ENCODE peak calls at places on chromosome 7, in eight cellular contexts. One of them, this sample, is unnamed.

GRCh38 chr7:71626206-71626605 is 494.3 kb downstream of the GALNT17 start:
- DNase-seq in spleen: no peak
- DNase-seq in heart left ventricle: no peak
- DNase-seq in WERI-Rb-1: no peak
- DNase-seq in neuronal stem cell: no peak
- DNase-seq in epithelial cell of proximal tubule: no peak
- DNase-seq in SJSA1: no peak
- DNase-seq in fibroblast of the aortic adventitia: no peak
- DNase-seq in this sample: no peak

GRCh38 chr7:138752568-138753518 is 45.0 kb upstream of the TMEM213 start:
- DNase-seq in spleen: peak; percentile 91
- DNase-seq in heart left ventricle: peak; percentile 28
- DNase-seq in WERI-Rb-1: no peak
- DNase-seq in epithelial cell of proximal tubule: peak; percentile 82
- DNase-seq in SJSA1: no peak
- DNase-seq in neuronal stem cell: no peak
- DNase-seq in fibroblast of the aortic adventitia: no peak
- DNase-seq in this sample: no peak

GRCh38 chr7:111788426-111788825 is 226.1 kb upstream of the IMMP2L start:
- DNase-seq in WERI-Rb-1: peak; percentile 61
- DNase-seq in SJSA1: no peak
- DNase-seq in neuronal stem cell: peak; percentile 5
- DNase-seq in fibroblast of the aortic adventitia: peak; percentile 31
- DNase-seq in heart left ventricle: no peak
- DNase-seq in spleen: no peak
- DNase-seq in epithelial cell of proximal tubule: no peak
- DNase-seq in this sample: no peak

GRCh38 chr7:15113752-15114151 is 211.2 kb upstream of the DGKB start:
- DNase-seq in SJSA1: no peak
- DNase-seq in WERI-Rb-1: no peak
- DNase-seq in spleen: no peak
- DNase-seq in neuronal stem cell: no peak
- DNase-seq in fibroblast of the aortic adventitia: peak; percentile 17
- DNase-seq in heart left ventricle: no peak
- DNase-seq in epithelial cell of proximal tubule: no peak
- DNase-seq in this sample: no peak

GRCh38 chr7:26681819-26682418 is 182.5 kb downstream of the SKAP2 start:
- DNase-seq in heart left ventricle: no peak
- DNase-seq in neuronal stem cell: no peak
- DNase-seq in WERI-Rb-1: no peak
- DNase-seq in epithelial cell of proximal tubule: no peak
- DNase-seq in SJSA1: no peak
- DNase-seq in spleen: no peak
- DNase-seq in fibroblast of the aortic adventitia: peak; percentile 39
- DNase-seq in this sample: no peak

GRCh38 chr7:118286131-118286530 is 61.6 kb downstream of the ANKRD7 start:
- DNase-seq in SJSA1: no peak
- DNase-seq in epithelial cell of proximal tubule: no peak
- DNase-seq in fibroblast of the aortic adventitia: no peak
- DNase-seq in heart left ventricle: no peak
- DNase-seq in spleen: no peak
- DNase-seq in neuronal stem cell: no peak
- DNase-seq in WERI-Rb-1: peak; percentile 20
- DNase-seq in this sample: no peak

GRCh38 chr7:502296-502695 is 17.4 kb downstream of the PDGFA start:
- DNase-seq in WERI-Rb-1: no peak
- DNase-seq in neuronal stem cell: no peak
- DNase-seq in spleen: peak; percentile 55
- DNase-seq in epithelial cell of proximal tubule: no peak
- DNase-seq in fibroblast of the aortic adventitia: no peak
- DNase-seq in SJSA1: no peak
- DNase-seq in heart left ventricle: no peak
- DNase-seq in this sample: no peak

GRCh38 chr7:82067628-82068264 is 297.9 kb upstream of the HGF start:
- DNase-seq in SJSA1: no peak
- DNase-seq in epithelial cell of proximal tubule: no peak
- DNase-seq in heart left ventricle: no peak
- DNase-seq in WERI-Rb-1: no peak
- DNase-seq in spleen: no peak
- DNase-seq in neuronal stem cell: no peak
- DNase-seq in fibroblast of the aortic adventitia: no peak
- DNase-seq in this sample: no peak

GRCh38 chr7:82760831-82761230 is 317.3 kb upstream of the CACNA2D1 start:
- DNase-seq in spleen: no peak
- DNase-seq in epithelial cell of proximal tubule: no peak
- DNase-seq in heart left ventricle: no peak
- DNase-seq in neuronal stem cell: no peak
- DNase-seq in SJSA1: no peak
- DNase-seq in fibroblast of the aortic adventitia: no peak
- DNase-seq in WERI-Rb-1: no peak
- DNase-seq in this sample: no peak

GRCh38 chr7:135557455-135558336 is at the start of gene NUP205:
- DNase-seq in epithelial cell of proximal tubule: peak; percentile 50
- DNase-seq in WERI-Rb-1: peak; percentile 75
- DNase-seq in spleen: peak; percentile 92
- DNase-seq in heart left ventricle: peak; percentile 68
- DNase-seq in neuronal stem cell: peak; percentile 75
- DNase-seq in SJSA1: peak; percentile 75
- DNase-seq in fibroblast of the aortic adventitia: peak; percentile 92
- DNase-seq in this sample: peak; percentile 24

GRCh38 chr7:146285418-146285817 is 168.8 kb downstream of the CNTNAP2 start:
- DNase-seq in heart left ventricle: no peak
- DNase-seq in SJSA1: no peak
- DNase-seq in epithelial cell of proximal tubule: no peak
- DNase-seq in fibroblast of the aortic adventitia: no peak
- DNase-seq in WERI-Rb-1: no peak
- DNase-seq in neuronal stem cell: no peak
- DNase-seq in spleen: no peak
- DNase-seq in this sample: no peak

GRCh38 chr7:2018786-2019692 is 213.7 kb downstream of the MAD1L1 start:
- DNase-seq in neuronal stem cell: no peak
- DNase-seq in fibroblast of the aortic adventitia: peak; percentile 88
- DNase-seq in WERI-Rb-1: no peak
- DNase-seq in epithelial cell of proximal tubule: no peak
- DNase-seq in spleen: peak; percentile 83
- DNase-seq in SJSA1: no peak
- DNase-seq in heart left ventricle: no peak
- DNase-seq in this sample: peak; percentile 49
- H3K4me3 ChIP-seq in neuronal stem cell: peak overlapping the region; percentile 53
- H3K4me3 ChIP-seq in fibroblast of the aortic adventitia: peak overlapping the region; percentile 44
- H3K4me3 ChIP-seq in WERI-Rb-1: no peak overlapping the region
- H3K4me3 ChIP-seq in epithelial cell of proximal tubule: no peak overlapping the region
- H3K4me3 ChIP-seq in spleen: no peak overlapping the region
- H3K4me3 ChIP-seq in SJSA1: no peak overlapping the region
- H3K4me3 ChIP-seq in heart left ventricle: peak overlapping the region; percentile 6
- H3K4me3 ChIP-seq in this sample: peak overlapping the region; percentile 27

DNA sequence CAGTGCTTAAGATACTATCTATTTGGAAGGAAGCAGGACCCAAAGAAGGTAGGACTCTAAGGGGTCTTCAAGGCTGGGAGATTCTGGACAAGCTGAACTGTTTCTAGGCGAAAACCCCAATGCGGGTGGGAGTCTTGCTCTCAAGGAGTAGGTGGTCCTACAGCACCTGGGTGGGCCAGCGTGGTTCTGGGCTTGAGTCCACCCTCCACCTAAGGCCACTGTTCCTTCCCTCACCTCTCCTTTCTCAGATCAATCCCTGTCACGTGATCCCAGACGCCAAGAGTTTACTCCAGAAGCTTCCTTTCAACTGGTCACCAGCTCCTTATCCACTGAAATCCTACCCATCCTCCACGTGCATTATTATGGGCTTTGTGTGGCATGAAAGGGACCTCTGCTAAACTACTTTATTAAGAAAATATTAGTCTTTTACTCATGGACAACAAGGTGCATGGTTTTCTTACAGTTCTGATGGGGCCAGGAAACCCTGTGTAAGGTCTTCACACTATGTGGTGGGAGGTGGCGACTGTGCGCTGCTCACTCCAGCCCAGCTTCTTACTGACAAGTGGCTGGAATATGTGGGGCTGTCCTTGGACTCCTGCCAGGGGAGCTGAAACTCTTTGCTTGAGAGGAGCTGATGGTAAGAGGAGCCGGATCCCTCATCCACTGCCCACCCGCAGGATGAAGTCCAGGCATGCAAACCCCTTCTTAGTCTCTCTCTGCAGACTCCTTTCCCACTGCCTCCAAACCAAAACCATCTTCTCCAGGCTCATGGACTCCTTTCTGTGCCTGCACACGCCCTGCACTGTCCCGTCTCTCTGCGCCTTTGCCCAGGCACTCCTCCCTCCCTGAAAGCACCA is 1.6 kb downstream of the ZNF746 start:
- DNase-seq in heart left ventricle: peak; percentile 71
- DNase-seq in SJSA1: peak; percentile 83
- DNase-seq in spleen: no peak
- DNase-seq in fibroblast of the aortic adventitia: peak; percentile 84
- DNase-seq in epithelial cell of proximal tubule: peak; percentile 31
- DNase-seq in neuronal stem cell: no peak
- DNase-seq in WERI-Rb-1: no peak
- DNase-seq in this sample: peak; percentile 29
- H3K4me3 ChIP-seq in heart left ventricle: peak overlapping the region; percentile 63
- H3K4me3 ChIP-seq in SJSA1: peak overlapping the region; percentile 98
- H3K4me3 ChIP-seq in spleen: peak overlapping the region; percentile 73
- H3K4me3 ChIP-seq in fibroblast of the aortic adventitia: peak overlapping the region; percentile 83
- H3K4me3 ChIP-seq in epithelial cell of proximal tubule: peak overlapping the region; percentile 82
- H3K4me3 ChIP-seq in neuronal stem cell: no peak overlapping the region
- H3K4me3 ChIP-seq in WERI-Rb-1: no peak overlapping the region
- H3K4me3 ChIP-seq in this sample: peak overlapping the region; percentile 73

GRCh38 chr7:84546403-84546802 is 351.8 kb upstream of the SEMA3A start:
- DNase-seq in spleen: no peak
- DNase-seq in WERI-Rb-1: no peak
- DNase-seq in SJSA1: no peak
- DNase-seq in fibroblast of the aortic adventitia: no peak
- DNase-seq in epithelial cell of proximal tubule: no peak
- DNase-seq in neuronal stem cell: no peak
- DNase-seq in heart left ventricle: no peak
- DNase-seq in this sample: no peak

GRCh38 chr7:84547326-84547725 is 352.7 kb upstream of the SEMA3A start:
- DNase-seq in neuronal stem cell: no peak
- DNase-seq in spleen: no peak
- DNase-seq in SJSA1: no peak
- DNase-seq in heart left ventricle: no peak
- DNase-seq in epithelial cell of proximal tubule: no peak
- DNase-seq in fibroblast of the aortic adventitia: no peak
- DNase-seq in WERI-Rb-1: no peak
- DNase-seq in this sample: no peak

GRCh38 chr7:84548366-84549085 is 353.9 kb upstream of the SEMA3A start:
- DNase-seq in fibroblast of the aortic adventitia: peak; percentile 70
- DNase-seq in spleen: no peak
- DNase-seq in epithelial cell of proximal tubule: peak; percentile 81
- DNase-seq in heart left ventricle: no peak
- DNase-seq in SJSA1: no peak
- DNase-seq in neuronal stem cell: peak; percentile 42
- DNase-seq in WERI-Rb-1: no peak
- DNase-seq in this sample: peak; percentile 84

GRCh38 chr7:84553711-84554110 is 359.1 kb upstream of the SEMA3A start:
- DNase-seq in spleen: no peak
- DNase-seq in fibroblast of the aortic adventitia: no peak
- DNase-seq in epithelial cell of proximal tubule: no peak
- DNase-seq in WERI-Rb-1: no peak
- DNase-seq in heart left ventricle: no peak
- DNase-seq in neuronal stem cell: no peak
- DNase-seq in SJSA1: no peak
- DNase-seq in this sample: no peak

GRCh38 chr7:84549409-84549808 is 354.8 kb upstream of the SEMA3A start:
- DNase-seq in heart left ventricle: no peak
- DNase-seq in fibroblast of the aortic adventitia: peak; percentile 28
- DNase-seq in epithelial cell of proximal tubule: no peak
- DNase-seq in neuronal stem cell: no peak
- DNase-seq in spleen: no peak
- DNase-seq in SJSA1: no peak
- DNase-seq in WERI-Rb-1: no peak
- DNase-seq in this sample: no peak
- H3K4me3 ChIP-seq in heart left ventricle: no peak overlapping the region
- H3K4me3 ChIP-seq in fibroblast of the aortic adventitia: no peak overlapping the region
- H3K4me3 ChIP-seq in epithelial cell of proximal tubule: no peak overlapping the region
- H3K4me3 ChIP-seq in neuronal stem cell: no peak overlapping the region
- H3K4me3 ChIP-seq in spleen: no peak overlapping the region
- H3K4me3 ChIP-seq in SJSA1: no peak overlapping the region
- H3K4me3 ChIP-seq in WERI-Rb-1: no peak overlapping the region
- H3K4me3 ChIP-seq in this sample: no peak overlapping the region

GRCh38 chr7:35793225-35793579 is 7.7 kb upstream of the SEPTIN7 start:
- DNase-seq in WERI-Rb-1: no peak
- DNase-seq in spleen: no peak
- DNase-seq in fibroblast of the aortic adventitia: peak; percentile 73
- DNase-seq in epithelial cell of proximal tubule: no peak
- DNase-seq in neuronal stem cell: no peak
- DNase-seq in heart left ventricle: peak; percentile 48
- DNase-seq in SJSA1: no peak
- DNase-seq in this sample: no peak

GRCh38 chr7:35787925-35788324 is 12.9 kb upstream of the SEPTIN7 start:
- DNase-seq in spleen: no peak
- DNase-seq in epithelial cell of proximal tubule: no peak
- DNase-seq in neuronal stem cell: no peak
- DNase-seq in SJSA1: no peak
- DNase-seq in WERI-Rb-1: no peak
- DNase-seq in heart left ventricle: no peak
- DNase-seq in fibroblast of the aortic adventitia: no peak
- DNase-seq in this sample: no peak

GRCh38 chr7:35797311-35797710 is 3.5 kb upstream of the SEPTIN7 start:
- DNase-seq in heart left ventricle: no peak
- DNase-seq in neuronal stem cell: no peak
- DNase-seq in fibroblast of the aortic adventitia: no peak
- DNase-seq in SJSA1: no peak
- DNase-seq in epithelial cell of proximal tubule: no peak
- DNase-seq in WERI-Rb-1: no peak
- DNase-seq in spleen: no peak
- DNase-seq in this sample: no peak

GRCh38 chr7:35792472-35793224 is 8.2 kb upstream of the SEPTIN7 start:
- DNase-seq in WERI-Rb-1: no peak
- DNase-seq in spleen: no peak
- DNase-seq in epithelial cell of proximal tubule: no peak
- DNase-seq in SJSA1: no peak
- DNase-seq in fibroblast of the aortic adventitia: peak; percentile 81
- DNase-seq in neuronal stem cell: no peak
- DNase-seq in heart left ventricle: no peak
- DNase-seq in this sample: peak; percentile 12
- H3K4me3 ChIP-seq in WERI-Rb-1: no peak overlapping the region
- H3K4me3 ChIP-seq in spleen: no peak overlapping the region
- H3K4me3 ChIP-seq in epithelial cell of proximal tubule: no peak overlapping the region
- H3K4me3 ChIP-seq in SJSA1: no peak overlapping the region
- H3K4me3 ChIP-seq in fibroblast of the aortic adventitia: no peak overlapping the region
- H3K4me3 ChIP-seq in neuronal stem cell: no peak overlapping the region
- H3K4me3 ChIP-seq in heart left ventricle: no peak overlapping the region
- H3K4me3 ChIP-seq in this sample: no peak overlapping the region

GRCh38 chr7:129417073-129417472 is 17.2 kb upstream of the STRIP2 start:
- DNase-seq in WERI-Rb-1: no peak
- DNase-seq in spleen: no peak
- DNase-seq in neuronal stem cell: no peak
- DNase-seq in SJSA1: no peak
- DNase-seq in fibroblast of the aortic adventitia: no peak
- DNase-seq in epithelial cell of proximal tubule: no peak
- DNase-seq in heart left ventricle: no peak
- DNase-seq in this sample: no peak
- H3K4me3 ChIP-seq in WERI-Rb-1: no peak overlapping the region
- H3K4me3 ChIP-seq in spleen: no peak overlapping the region
- H3K4me3 ChIP-seq in neuronal stem cell: no peak overlapping the region
- H3K4me3 ChIP-seq in SJSA1: no peak overlapping the region
- H3K4me3 ChIP-seq in fibroblast of the aortic adventitia: no peak overlapping the region
- H3K4me3 ChIP-seq in epithelial cell of proximal tubule: no peak overlapping the region
- H3K4me3 ChIP-seq in heart left ventricle: no peak overlapping the region
- H3K4me3 ChIP-seq in this sample: no peak overlapping the region